ENCODE peak calls at places on chromosomes 1 and 21, in four cellular contexts. One of them, this sample, is unnamed.

GRCh38 chr1:64282353-64282752 is 78.9 kb downstream of the UBE2U start:
- DNase-seq in fibroblast of lung: no peak
- DNase-seq in BE2C: peak; percentile 83
- DNase-seq in PC-3: peak; percentile 92
- DNase-seq in this sample: no peak

GRCh38 chr1:119968068-119968492 is 71.8 kb upstream of the ADAM30 start:
- DNase-seq in BE2C: peak; percentile 65
- DNase-seq in fibroblast of lung: peak; percentile 39
- DNase-seq in PC-3: peak; percentile 85
- DNase-seq in this sample: peak; percentile 20

GRCh38 chr1:156160744-156161181 is 7.4 kb downstream of the SEMA4A start:
- DNase-seq in PC-3: no peak
- DNase-seq in fibroblast of lung: peak; percentile 65
- DNase-seq in BE2C: peak; percentile 95
- DNase-seq in this sample: peak; percentile 52

GRCh38 chr1:4661595-4661917 is 7.1 kb downstream of the AJAP1 start:
- DNase-seq in BE2C: no peak
- DNase-seq in PC-3: no peak
- DNase-seq in fibroblast of lung: no peak
- DNase-seq in this sample: no peak

GRCh38 chr1:159664247-159664646 is 50.1 kb downstream of the CRP start:
- DNase-seq in fibroblast of lung: no peak
- DNase-seq in BE2C: no peak
- DNase-seq in PC-3: no peak
- DNase-seq in this sample: no peak

GRCh38 chr1:93707956-93708355 is 26.3 kb upstream of the BCAR3 start:
- DNase-seq in fibroblast of lung: no peak
- DNase-seq in BE2C: no peak
- DNase-seq in PC-3: no peak
- DNase-seq in this sample: no peak

GRCh38 chr1:200153277-200154055 is 126.0 kb downstream of the NR5A2 start:
- DNase-seq in PC-3: no peak
- DNase-seq in fibroblast of lung: no peak
- DNase-seq in BE2C: no peak
- DNase-seq in this sample: peak; percentile 20

GRCh38 chr1:84827566-84827965 is 65.4 kb downstream of the LPAR3 start:
- DNase-seq in fibroblast of lung: no peak
- DNase-seq in BE2C: no peak
- DNase-seq in PC-3: no peak
- DNase-seq in this sample: no peak

GRCh38 chr1:37767488-37767887 is 2.6 kb upstream of the EPHA10 start:
- DNase-seq in fibroblast of lung: no peak
- DNase-seq in BE2C: no peak
- DNase-seq in PC-3: no peak
- DNase-seq in this sample: no peak

GRCh38 chr1:199551967-199552565 is 475.4 kb upstream of the NR5A2 start:
- DNase-seq in fibroblast of lung: peak; percentile 85
- DNase-seq in PC-3: peak; percentile 73
- DNase-seq in BE2C: peak; percentile 72
- DNase-seq in this sample: no peak

GRCh38 chr1:180155202-180155682 is 573 bp downstream of the QSOX1 start:
- DNase-seq in PC-3: no peak
- DNase-seq in fibroblast of lung: no peak
- DNase-seq in BE2C: no peak
- DNase-seq in this sample: no peak

GRCh38 chr1:226825746-226826100 is 44.7 kb upstream of the PSEN2 start:
- DNase-seq in fibroblast of lung: no peak
- DNase-seq in PC-3: no peak
- DNase-seq in BE2C: no peak
- DNase-seq in this sample: no peak

GRCh38 chr1:104932030-104932915 is 1182.6 kb downstream of the AMY1C start:
- DNase-seq in BE2C: no peak
- DNase-seq in PC-3: no peak
- DNase-seq in fibroblast of lung: no peak
- DNase-seq in this sample: no peak

GRCh38 chr1:205775015-205775716 is at the start of gene RAB29:
- DNase-seq in PC-3: peak; percentile 86
- DNase-seq in BE2C: peak; percentile 82
- DNase-seq in fibroblast of lung: peak; percentile 85
- DNase-seq in this sample: peak; percentile 69

GRCh38 chr1:58887059-58887458 is 103.2 kb upstream of the JUN start:
- DNase-seq in fibroblast of lung: peak; percentile 34
- DNase-seq in PC-3: no peak
- DNase-seq in BE2C: no peak
- DNase-seq in this sample: no peak

GRCh38 chr1:9822897-9823692 is 670 bp downstream of the CLSTN1 start:
- DNase-seq in BE2C: no peak
- DNase-seq in fibroblast of lung: no peak
- DNase-seq in PC-3: peak; percentile 31
- DNase-seq in this sample: no peak

GRCh38 chr1:47334765-47335435 is 1.3 kb downstream of the CMPK1 start:
- DNase-seq in PC-3: no peak
- DNase-seq in fibroblast of lung: peak; percentile 11
- DNase-seq in BE2C: no peak
- DNase-seq in this sample: no peak

DNA sequence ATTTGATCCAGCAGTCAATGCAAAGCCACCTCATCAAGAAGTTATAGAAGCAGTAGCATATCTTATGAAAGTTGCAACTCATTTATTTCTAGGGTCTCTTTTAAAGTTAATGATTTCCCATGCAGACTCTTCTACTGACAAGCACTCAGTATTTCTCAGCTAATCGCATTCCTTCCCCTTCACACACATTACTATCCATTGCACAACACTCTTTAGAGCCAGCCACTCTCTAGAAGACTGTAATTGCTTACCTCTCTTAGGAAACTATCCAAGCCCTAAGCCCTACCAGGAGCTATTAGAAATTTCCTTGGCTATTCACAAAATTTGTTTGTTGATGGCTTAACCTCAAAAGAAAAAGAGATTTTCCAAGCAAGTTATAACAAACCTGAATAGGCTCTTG is 106.0 kb downstream of the ADAMTS1 start:
- DNase-seq in fibroblast of lung: peak; percentile 57
- DNase-seq in BE2C: no peak
- DNase-seq in PC-3: no peak
- DNase-seq in this sample: no peak
- H3K9me3 ChIP-seq in fibroblast of lung: no peaks in the 10 kb centered on the region
- H3K9me3 ChIP-seq in BE2C: no peaks in the 10 kb centered on the region
- H3K9me3 ChIP-seq in PC-3: no peaks in the 10 kb centered on the region
- H3K9me3 ChIP-seq in this sample: no peaks in the 10 kb centered on the region

DNA sequence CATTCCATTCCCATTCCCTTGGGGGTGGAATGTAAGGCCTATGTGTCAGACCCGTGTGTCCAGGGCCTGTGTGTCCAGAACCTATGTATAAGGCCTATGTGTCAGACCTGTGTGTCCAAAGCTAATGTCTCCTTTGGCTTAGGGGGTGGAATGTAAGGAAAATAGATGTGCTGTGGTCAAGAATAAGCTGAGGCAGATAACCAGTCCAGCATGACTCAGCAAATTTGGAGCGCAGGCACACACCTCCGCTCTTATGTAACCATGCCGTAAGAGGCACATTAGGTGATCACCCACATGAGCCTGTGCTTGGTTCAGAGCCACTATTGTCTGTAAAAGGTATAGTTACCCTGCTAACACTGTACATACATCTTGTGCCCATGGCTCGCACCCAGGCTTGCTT is 150.8 kb upstream of the SGIP1 start:
- DNase-seq in PC-3: no peak
- DNase-seq in fibroblast of lung: no peak
- DNase-seq in BE2C: no peak
- DNase-seq in this sample: no peak
- H3K9me3 ChIP-seq in PC-3: no peaks in the 10 kb centered on the region
- H3K9me3 ChIP-seq in fibroblast of lung: no peaks in the 10 kb centered on the region
- H3K9me3 ChIP-seq in BE2C: no peaks in the 10 kb centered on the region
- H3K9me3 ChIP-seq in this sample: no peaks in the 10 kb centered on the region

GRCh38 chr1:166716620-166717019 is 122.7 kb upstream of the POGK start:
- DNase-seq in BE2C: no peak
- DNase-seq in fibroblast of lung: no peak
- DNase-seq in PC-3: no peak
- DNase-seq in this sample: no peak

DNA sequence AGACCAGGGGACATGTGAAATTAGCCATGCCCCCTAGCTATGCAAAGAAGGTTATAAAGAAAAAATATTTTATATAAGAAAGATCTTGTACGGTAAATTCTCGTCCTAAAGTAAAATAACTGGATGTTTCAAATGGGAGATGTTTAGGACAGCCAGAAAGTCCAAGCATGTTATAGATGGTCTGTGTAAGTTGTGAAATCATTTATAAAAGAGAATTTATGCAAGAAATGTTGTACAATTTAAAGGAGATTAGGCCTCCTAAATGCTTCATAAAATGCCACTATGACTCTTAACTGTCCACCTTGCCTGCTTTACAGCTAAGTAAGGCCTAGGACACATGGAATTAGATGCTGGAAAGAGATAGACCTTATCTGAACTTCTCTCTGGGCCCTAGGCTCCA is 118.1 kb upstream of the POGK start:
- DNase-seq in PC-3: peak; percentile 22
- DNase-seq in BE2C: no peak
- DNase-seq in fibroblast of lung: no peak
- DNase-seq in this sample: no peak
- H3K9me3 ChIP-seq in PC-3: peaks cover 49% of the 10 kb centered on the region
- H3K9me3 ChIP-seq in BE2C: no peaks in the 10 kb centered on the region
- H3K9me3 ChIP-seq in fibroblast of lung: no peaks in the 10 kb centered on the region
- H3K9me3 ChIP-seq in this sample: no peaks in the 10 kb centered on the region

GRCh38 chr1:80202118-80202517 is 1195.6 kb upstream of the ADGRL4 start:
- DNase-seq in BE2C: no peak
- DNase-seq in PC-3: no peak
- DNase-seq in fibroblast of lung: no peak
- DNase-seq in this sample: no peak
- H3K9me3 ChIP-seq in BE2C: no peaks in the 10 kb centered on the region
- H3K9me3 ChIP-seq in PC-3: no peaks in the 10 kb centered on the region
- H3K9me3 ChIP-seq in fibroblast of lung: no peaks in the 10 kb centered on the region
- H3K9me3 ChIP-seq in this sample: no peaks in the 10 kb centered on the region

GRCh38 chr1:2962061-2962460 is 59.2 kb upstream of the ACTRT2 start:
- DNase-seq in PC-3: no peak
- DNase-seq in BE2C: no peak
- DNase-seq in fibroblast of lung: no peak
- DNase-seq in this sample: no peak

GRCh38 chr1:2962541-2962940 is 58.7 kb upstream of the ACTRT2 start:
- DNase-seq in BE2C: no peak
- DNase-seq in fibroblast of lung: no peak
- DNase-seq in PC-3: no peak
- DNase-seq in this sample: no peak

GRCh38 chr1:2961661-2962060 is 59.6 kb upstream of the ACTRT2 start:
- DNase-seq in PC-3: no peak
- DNase-seq in fibroblast of lung: no peak
- DNase-seq in BE2C: no peak
- DNase-seq in this sample: no peak

GRCh38 chr1:2962946-2963345 is 58.3 kb upstream of the ACTRT2 start:
- DNase-seq in PC-3: no peak
- DNase-seq in fibroblast of lung: no peak
- DNase-seq in BE2C: no peak
- DNase-seq in this sample: no peak

DNA sequence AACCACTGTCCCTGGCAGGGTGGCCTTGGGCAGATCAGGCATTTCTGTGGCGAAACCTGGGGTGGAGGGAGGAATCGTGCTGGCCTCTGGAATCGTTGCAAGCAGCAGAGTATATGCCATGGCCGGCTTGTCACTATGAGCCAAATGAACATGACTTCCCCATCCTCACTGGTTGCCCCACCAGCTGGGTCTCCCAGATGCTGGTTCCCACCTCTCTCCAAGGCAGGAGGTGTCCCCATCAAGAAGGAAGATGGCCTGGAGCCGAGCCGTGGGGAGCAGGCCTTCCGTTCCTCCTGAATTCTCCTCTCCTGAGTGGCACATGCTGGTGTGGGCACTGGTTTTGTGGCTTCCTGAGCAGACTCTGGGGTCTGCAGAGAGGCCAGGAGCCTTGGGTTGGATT is 60.2 kb upstream of the ACTRT2 start:
- DNase-seq in fibroblast of lung: no peak
- DNase-seq in BE2C: no peak
- DNase-seq in PC-3: no peak
- DNase-seq in this sample: no peak
- H3K9me3 ChIP-seq in fibroblast of lung: no peaks in the 10 kb centered on the region
- H3K9me3 ChIP-seq in BE2C: no peaks in the 10 kb centered on the region
- H3K9me3 ChIP-seq in PC-3: peaks cover 14% of the 10 kb centered on the region
- H3K9me3 ChIP-seq in this sample: peaks cover 3% of the 10 kb centered on the region

DNA sequence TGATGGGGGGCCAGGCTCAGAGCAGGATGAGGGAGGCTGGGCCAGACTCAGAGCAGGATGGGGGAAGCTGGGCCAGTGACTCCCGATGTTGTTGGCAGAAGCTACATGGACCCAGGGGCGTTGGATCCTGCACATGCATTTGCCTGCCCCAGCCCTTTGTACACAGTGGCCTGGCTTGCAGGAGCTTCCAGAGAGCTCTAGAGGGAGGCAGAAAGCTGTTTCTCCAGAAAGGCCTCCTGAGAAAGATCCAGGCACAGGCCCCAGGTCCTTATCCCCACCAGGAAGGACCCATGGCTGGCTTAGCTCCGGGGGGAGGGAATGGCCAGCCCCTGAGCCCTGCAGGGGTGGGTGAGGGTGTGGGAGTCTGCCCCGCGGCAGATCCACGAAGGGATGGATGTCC is 106.6 kb upstream of the ACTRT2 start:
- DNase-seq in BE2C: no peak
- DNase-seq in fibroblast of lung: no peak
- DNase-seq in PC-3: peak; percentile 14
- DNase-seq in this sample: no peak
- H3K9me3 ChIP-seq in BE2C: no peaks in the 10 kb centered on the region
- H3K9me3 ChIP-seq in fibroblast of lung: peaks cover 7% of the 10 kb centered on the region
- H3K9me3 ChIP-seq in PC-3: no peaks in the 10 kb centered on the region
- H3K9me3 ChIP-seq in this sample: no peaks in the 10 kb centered on the region

GRCh38 chr1:2987773-2988172 is 33.5 kb upstream of the ACTRT2 start:
- DNase-seq in BE2C: no peak
- DNase-seq in fibroblast of lung: no peak
- DNase-seq in PC-3: no peak
- DNase-seq in this sample: no peak
- H3K9me3 ChIP-seq in BE2C: no peaks in the 10 kb centered on the region
- H3K9me3 ChIP-seq in fibroblast of lung: no peaks in the 10 kb centered on the region
- H3K9me3 ChIP-seq in PC-3: no peaks in the 10 kb centered on the region
- H3K9me3 ChIP-seq in this sample: no peaks in the 10 kb centered on the region

GRCh38 chr1:152359906-152360305 is at the start of gene FLG2:
- DNase-seq in fibroblast of lung: no peak
- DNase-seq in BE2C: no peak
- DNase-seq in PC-3: no peak
- DNase-seq in this sample: no peak

DNA sequence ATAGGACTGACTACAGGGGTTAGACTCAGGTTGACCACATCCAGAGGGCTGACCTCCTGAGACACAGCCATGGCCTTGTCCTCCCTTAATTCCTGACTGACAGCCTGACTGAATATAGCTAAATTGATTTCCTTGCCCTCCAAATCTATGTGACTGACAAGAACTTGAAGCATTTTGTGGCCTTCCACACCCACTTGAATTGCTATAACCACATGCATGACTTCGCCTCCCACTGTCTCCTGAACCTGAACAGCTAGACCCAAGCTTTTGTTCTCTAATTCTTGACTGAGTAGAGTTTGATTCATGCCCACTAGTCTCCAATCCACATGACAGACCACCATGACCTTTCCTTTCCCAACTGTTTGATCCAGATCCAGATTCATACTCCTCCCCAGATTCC is 3.1 kb downstream of the FLG2 start:
- DNase-seq in PC-3: no peak
- DNase-seq in fibroblast of lung: no peak
- DNase-seq in BE2C: no peak
- DNase-seq in this sample: no peak
- H3K9me3 ChIP-seq in PC-3: no peaks in the 10 kb centered on the region
- H3K9me3 ChIP-seq in fibroblast of lung: no peaks in the 10 kb centered on the region
- H3K9me3 ChIP-seq in BE2C: no peaks in the 10 kb centered on the region
- H3K9me3 ChIP-seq in this sample: no peaks in the 10 kb centered on the region

GRCh38 chr21:46129846-46130651 is 25.3 kb downstream of the FTCD start:
- DNase-seq in BE2C: no peak
- DNase-seq in fibroblast of lung: no peak
- DNase-seq in PC-3: no peak
- DNase-seq in this sample: no peak
- H3K9me3 ChIP-seq in BE2C: no peaks in the 10 kb centered on the region
- H3K9me3 ChIP-seq in fibroblast of lung: no peaks in the 10 kb centered on the region
- H3K9me3 ChIP-seq in PC-3: no peaks in the 10 kb centered on the region
- H3K9me3 ChIP-seq in this sample: no peaks in the 10 kb centered on the region